ENCODE peak calls at places on chromosomes 16 and 17, in nine cellular contexts. One of them, this sample, is unnamed.

GRCh38 chr17:14744716-14745115 is 443.8 kb downstream of the HS3ST3B1 start:
- DNase-seq in effector memory CD4-positive, alpha-beta T cell: no peak
- DNase-seq in mucosa of descending colon: no peak
- DNase-seq in endothelial cell of umbilical vein: no peak
- DNase-seq in CD4-positive, CD25-positive, alpha-beta regulatory T cell: no peak
- DNase-seq in psoas muscle: no peak
- DNase-seq in heart right ventricle: no peak
- DNase-seq in Caco-2: no peak
- DNase-seq in stomach: no peak
- DNase-seq in this sample: no peak

GRCh38 chr17:31695456-31696090 is 163.5 kb downstream of the COPRS start:
- DNase-seq in mucosa of descending colon: no peak
- DNase-seq in effector memory CD4-positive, alpha-beta T cell: no peak
- DNase-seq in heart right ventricle: no peak
- DNase-seq in CD4-positive, CD25-positive, alpha-beta regulatory T cell: no peak
- DNase-seq in Caco-2: no peak
- DNase-seq in psoas muscle: peak; percentile 56
- DNase-seq in stomach: no peak
- DNase-seq in endothelial cell of umbilical vein: no peak
- DNase-seq in this sample: no peak

GRCh38 chr17:41392278-41392677 is 5.1 kb downstream of the KRT31 start:
- DNase-seq in mucosa of descending colon: no peak
- DNase-seq in psoas muscle: no peak
- DNase-seq in CD4-positive, CD25-positive, alpha-beta regulatory T cell: no peak
- DNase-seq in Caco-2: no peak
- DNase-seq in endothelial cell of umbilical vein: no peak
- DNase-seq in stomach: no peak
- DNase-seq in effector memory CD4-positive, alpha-beta T cell: no peak
- DNase-seq in heart right ventricle: no peak
- DNase-seq in this sample: no peak

GRCh38 chr16:72264776-72265175 is 92.8 kb upstream of the PMFBP1 start:
- DNase-seq in mucosa of descending colon: no peak
- DNase-seq in psoas muscle: no peak
- DNase-seq in stomach: no peak
- DNase-seq in endothelial cell of umbilical vein: no peak
- DNase-seq in effector memory CD4-positive, alpha-beta T cell: no peak
- DNase-seq in heart right ventricle: no peak
- DNase-seq in Caco-2: no peak
- DNase-seq in CD4-positive, CD25-positive, alpha-beta regulatory T cell: no peak
- DNase-seq in this sample: no peak

GRCh38 chr17:45248132-45248936 is 13.6 kb downstream of the SPATA32 start:
- DNase-seq in CD4-positive, CD25-positive, alpha-beta regulatory T cell: peak; percentile 79
- DNase-seq in endothelial cell of umbilical vein: no peak
- DNase-seq in psoas muscle: no peak
- DNase-seq in Caco-2: peak; percentile 73
- DNase-seq in heart right ventricle: no peak
- DNase-seq in stomach: peak; percentile 76
- DNase-seq in mucosa of descending colon: peak; percentile 84
- DNase-seq in effector memory CD4-positive, alpha-beta T cell: peak; percentile 79
- DNase-seq in this sample: no peak

GRCh38 chr17:44688675-44689491 is 693 bp downstream of the CCDC43 start:
- DNase-seq in CD4-positive, CD25-positive, alpha-beta regulatory T cell: no peak
- DNase-seq in stomach: no peak
- DNase-seq in heart right ventricle: no peak
- DNase-seq in psoas muscle: no peak
- DNase-seq in endothelial cell of umbilical vein: peak; percentile 4
- DNase-seq in Caco-2: no peak
- DNase-seq in effector memory CD4-positive, alpha-beta T cell: no peak
- DNase-seq in mucosa of descending colon: no peak
- DNase-seq in this sample: no peak

GRCh38 chr17:44543905-44544523 is 13.3 kb upstream of the FZD2 start:
- DNase-seq in heart right ventricle: no peak
- DNase-seq in Caco-2: no peak
- DNase-seq in endothelial cell of umbilical vein: no peak
- DNase-seq in CD4-positive, CD25-positive, alpha-beta regulatory T cell: no peak
- DNase-seq in mucosa of descending colon: no peak
- DNase-seq in psoas muscle: no peak
- DNase-seq in effector memory CD4-positive, alpha-beta T cell: no peak
- DNase-seq in stomach: no peak
- DNase-seq in this sample: no peak

GRCh38 chr17:64250211-64250835 is 12.7 kb downstream of the TEX2 start:
- DNase-seq in effector memory CD4-positive, alpha-beta T cell: no peak
- DNase-seq in Caco-2: no peak
- DNase-seq in psoas muscle: no peak
- DNase-seq in CD4-positive, CD25-positive, alpha-beta regulatory T cell: no peak
- DNase-seq in mucosa of descending colon: no peak
- DNase-seq in heart right ventricle: no peak
- DNase-seq in endothelial cell of umbilical vein: no peak
- DNase-seq in stomach: no peak
- DNase-seq in this sample: no peak

GRCh38 chr17:50301891-50302584 is 27.8 kb downstream of the TMEM92 start:
- DNase-seq in heart right ventricle: no peak
- DNase-seq in Caco-2: no peak
- DNase-seq in psoas muscle: no peak
- DNase-seq in stomach: peak; percentile 79
- DNase-seq in mucosa of descending colon: no peak
- DNase-seq in CD4-positive, CD25-positive, alpha-beta regulatory T cell: no peak
- DNase-seq in effector memory CD4-positive, alpha-beta T cell: no peak
- DNase-seq in endothelial cell of umbilical vein: no peak
- DNase-seq in this sample: no peak

GRCh38 chr16:67758006-67758405 is 38.9 kb upstream of the GFOD2 start:
- DNase-seq in stomach: no peak
- DNase-seq in heart right ventricle: no peak
- DNase-seq in endothelial cell of umbilical vein: no peak
- DNase-seq in CD4-positive, CD25-positive, alpha-beta regulatory T cell: no peak
- DNase-seq in Caco-2: no peak
- DNase-seq in mucosa of descending colon: no peak
- DNase-seq in effector memory CD4-positive, alpha-beta T cell: no peak
- DNase-seq in psoas muscle: no peak
- DNase-seq in this sample: no peak

GRCh38 chr17:37310940-37311339 is 64.8 kb upstream of the C17orf78 start:
- DNase-seq in effector memory CD4-positive, alpha-beta T cell: no peak
- DNase-seq in mucosa of descending colon: no peak
- DNase-seq in stomach: no peak
- DNase-seq in endothelial cell of umbilical vein: no peak
- DNase-seq in Caco-2: no peak
- DNase-seq in heart right ventricle: no peak
- DNase-seq in psoas muscle: no peak
- DNase-seq in CD4-positive, CD25-positive, alpha-beta regulatory T cell: no peak
- DNase-seq in this sample: no peak

GRCh38 chr16:16073884-16074781 is 124.7 kb downstream of the ABCC1 start:
- DNase-seq in Caco-2: peak; percentile 86
- DNase-seq in psoas muscle: no peak
- DNase-seq in heart right ventricle: no peak
- DNase-seq in mucosa of descending colon: no peak
- DNase-seq in effector memory CD4-positive, alpha-beta T cell: no peak
- DNase-seq in endothelial cell of umbilical vein: no peak
- DNase-seq in stomach: peak; percentile 34
- DNase-seq in CD4-positive, CD25-positive, alpha-beta regulatory T cell: no peak
- DNase-seq in this sample: no peak

GRCh38 chr17:65260626-65261025 is 123.5 kb downstream of the RGS9 start:
- DNase-seq in Caco-2: no peak
- DNase-seq in psoas muscle: no peak
- DNase-seq in stomach: no peak
- DNase-seq in mucosa of descending colon: no peak
- DNase-seq in heart right ventricle: no peak
- DNase-seq in endothelial cell of umbilical vein: no peak
- DNase-seq in effector memory CD4-positive, alpha-beta T cell: no peak
- DNase-seq in CD4-positive, CD25-positive, alpha-beta regulatory T cell: no peak
- DNase-seq in this sample: no peak

GRCh38 chr16:11155284-11155806 is 100.7 kb downstream of the SOCS1 start:
- DNase-seq in stomach: no peak
- DNase-seq in CD4-positive, CD25-positive, alpha-beta regulatory T cell: no peak
- DNase-seq in psoas muscle: no peak
- DNase-seq in heart right ventricle: no peak
- DNase-seq in mucosa of descending colon: no peak
- DNase-seq in Caco-2: no peak
- DNase-seq in effector memory CD4-positive, alpha-beta T cell: no peak
- DNase-seq in endothelial cell of umbilical vein: no peak
- DNase-seq in this sample: no peak

DNA sequence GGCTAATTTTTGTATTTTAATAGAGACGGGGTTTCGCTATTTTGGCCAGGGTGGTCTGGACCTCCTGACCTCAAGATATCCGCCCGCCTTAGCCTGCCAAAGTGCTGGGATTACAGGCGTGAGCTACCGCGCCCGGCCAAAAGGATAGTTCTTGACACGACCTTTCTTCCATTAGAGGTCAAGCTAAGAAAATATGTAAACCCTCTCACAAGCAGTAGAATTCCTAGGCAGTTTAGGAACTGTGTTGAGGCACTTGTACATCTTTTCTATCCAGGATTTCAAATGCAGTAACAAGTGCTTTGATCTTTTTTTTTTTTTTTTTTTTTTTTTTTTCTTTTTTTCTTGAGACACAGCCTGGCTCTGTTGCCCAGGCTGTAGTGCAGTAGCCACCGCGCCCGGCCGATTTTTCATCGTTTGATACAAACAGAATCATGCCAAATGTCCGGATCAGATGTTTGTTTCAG is 1.4 kb upstream of the ARL6IP1 start:
- DNase-seq in CD4-positive, CD25-positive, alpha-beta regulatory T cell: no peak
- DNase-seq in effector memory CD4-positive, alpha-beta T cell: no peak
- DNase-seq in Caco-2: no peak
- DNase-seq in heart right ventricle: no peak
- DNase-seq in endothelial cell of umbilical vein: no peak
- DNase-seq in stomach: no peak
- DNase-seq in psoas muscle: no peak
- DNase-seq in mucosa of descending colon: no peak
- DNase-seq in this sample: no peak
- H3K4me1 ChIP-seq in CD4-positive, CD25-positive, alpha-beta regulatory T cell: peaks cover 63% of the 10 kb centered on the region
- H3K4me1 ChIP-seq in effector memory CD4-positive, alpha-beta T cell: peaks cover 10% of the 10 kb centered on the region
- H3K4me1 ChIP-seq in Caco-2: peaks cover 16% of the 10 kb centered on the region
- H3K4me1 ChIP-seq in heart right ventricle: peaks cover 18% of the 10 kb centered on the region
- H3K4me1 ChIP-seq in endothelial cell of umbilical vein: peaks cover 49% of the 10 kb centered on the region
- H3K4me1 ChIP-seq in stomach: peaks cover 53% of the 10 kb centered on the region
- H3K4me1 ChIP-seq in psoas muscle: peaks cover 45% of the 10 kb centered on the region
- H3K4me1 ChIP-seq in mucosa of descending colon: peaks cover 12% of the 10 kb centered on the region
- H3K4me1 ChIP-seq in this sample: no peaks in the 10 kb centered on the region

GRCh38 chr16:84607061-84607460 is 10.8 kb downstream of the COTL1 start:
- DNase-seq in heart right ventricle: no peak
- DNase-seq in effector memory CD4-positive, alpha-beta T cell: no peak
- DNase-seq in CD4-positive, CD25-positive, alpha-beta regulatory T cell: no peak
- DNase-seq in stomach: no peak
- DNase-seq in Caco-2: no peak
- DNase-seq in endothelial cell of umbilical vein: no peak
- DNase-seq in psoas muscle: no peak
- DNase-seq in mucosa of descending colon: no peak
- DNase-seq in this sample: no peak

GRCh38 chr16:84610385-84610784 is 7.5 kb downstream of the COTL1 start:
- DNase-seq in endothelial cell of umbilical vein: no peak
- DNase-seq in heart right ventricle: no peak
- DNase-seq in stomach: no peak
- DNase-seq in psoas muscle: no peak
- DNase-seq in Caco-2: no peak
- DNase-seq in mucosa of descending colon: no peak
- DNase-seq in effector memory CD4-positive, alpha-beta T cell: no peak
- DNase-seq in CD4-positive, CD25-positive, alpha-beta regulatory T cell: no peak
- DNase-seq in this sample: no peak

GRCh38 chr16:84606081-84606875 is 11.6 kb downstream of the COTL1 start:
- DNase-seq in heart right ventricle: no peak
- DNase-seq in endothelial cell of umbilical vein: no peak
- DNase-seq in stomach: no peak
- DNase-seq in effector memory CD4-positive, alpha-beta T cell: no peak
- DNase-seq in mucosa of descending colon: no peak
- DNase-seq in psoas muscle: no peak
- DNase-seq in Caco-2: no peak
- DNase-seq in CD4-positive, CD25-positive, alpha-beta regulatory T cell: no peak
- DNase-seq in this sample: no peak

GRCh38 chr16:84607694-84608093 is 10.2 kb downstream of the COTL1 start:
- DNase-seq in mucosa of descending colon: no peak
- DNase-seq in endothelial cell of umbilical vein: no peak
- DNase-seq in Caco-2: no peak
- DNase-seq in CD4-positive, CD25-positive, alpha-beta regulatory T cell: no peak
- DNase-seq in psoas muscle: no peak
- DNase-seq in effector memory CD4-positive, alpha-beta T cell: no peak
- DNase-seq in heart right ventricle: no peak
- DNase-seq in stomach: no peak
- DNase-seq in this sample: no peak

DNA sequence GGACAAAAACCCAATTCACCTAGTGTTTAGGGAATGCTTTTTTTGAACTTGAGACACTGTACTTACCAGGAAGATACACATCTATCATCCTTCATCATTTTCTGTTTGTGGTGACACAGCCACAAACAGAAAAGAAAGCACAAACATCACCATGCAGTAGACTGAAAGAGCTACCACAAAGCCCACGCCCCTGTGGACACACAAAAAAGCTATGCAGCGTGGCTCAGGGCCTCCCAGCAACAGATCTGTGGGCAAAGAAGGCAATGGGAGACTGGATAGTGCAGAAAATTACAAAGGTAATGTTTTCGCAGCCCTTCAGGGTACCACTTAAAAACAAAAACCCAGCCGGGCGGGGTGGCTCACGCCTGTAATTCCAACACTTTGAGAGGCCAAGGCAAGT is 9.6 kb downstream of the COTL1 start:
- DNase-seq in psoas muscle: no peak
- DNase-seq in stomach: no peak
- DNase-seq in effector memory CD4-positive, alpha-beta T cell: no peak
- DNase-seq in Caco-2: no peak
- DNase-seq in mucosa of descending colon: no peak
- DNase-seq in CD4-positive, CD25-positive, alpha-beta regulatory T cell: no peak
- DNase-seq in endothelial cell of umbilical vein: no peak
- DNase-seq in heart right ventricle: no peak
- DNase-seq in this sample: no peak
- H3K4me3 ChIP-seq in psoas muscle: no peak overlapping the region
- H3K4me3 ChIP-seq in stomach: no peak overlapping the region
- H3K4me3 ChIP-seq in effector memory CD4-positive, alpha-beta T cell: peak overlapping the region; percentile 20
- H3K4me3 ChIP-seq in Caco-2: no peak overlapping the region
- H3K4me3 ChIP-seq in mucosa of descending colon: no peak overlapping the region
- H3K4me3 ChIP-seq in CD4-positive, CD25-positive, alpha-beta regulatory T cell: peak overlapping the region; percentile 73
- H3K4me3 ChIP-seq in endothelial cell of umbilical vein: no peak overlapping the region
- H3K4me3 ChIP-seq in heart right ventricle: no peak overlapping the region
- H3K4me3 ChIP-seq in this sample: no peak overlapping the region

GRCh38 chr16:83310816-83311215 is 497.0 kb upstream of the HSBP1 start:
- DNase-seq in psoas muscle: no peak
- DNase-seq in stomach: no peak
- DNase-seq in CD4-positive, CD25-positive, alpha-beta regulatory T cell: no peak
- DNase-seq in mucosa of descending colon: no peak
- DNase-seq in effector memory CD4-positive, alpha-beta T cell: no peak
- DNase-seq in endothelial cell of umbilical vein: no peak
- DNase-seq in Caco-2: no peak
- DNase-seq in heart right ventricle: no peak
- DNase-seq in this sample: no peak
- H3K4me1 ChIP-seq in psoas muscle: peaks cover 22% of the 10 kb centered on the region
- H3K4me1 ChIP-seq in stomach: no peaks in the 10 kb centered on the region
- H3K4me1 ChIP-seq in CD4-positive, CD25-positive, alpha-beta regulatory T cell: no peaks in the 10 kb centered on the region
- H3K4me1 ChIP-seq in mucosa of descending colon: no peaks in the 10 kb centered on the region
- H3K4me1 ChIP-seq in effector memory CD4-positive, alpha-beta T cell: no peaks in the 10 kb centered on the region
- H3K4me1 ChIP-seq in endothelial cell of umbilical vein: peaks cover 19% of the 10 kb centered on the region
- H3K4me1 ChIP-seq in Caco-2: no peaks in the 10 kb centered on the region
- H3K4me1 ChIP-seq in heart right ventricle: no peaks in the 10 kb centered on the region
- H3K4me1 ChIP-seq in this sample: no peaks in the 10 kb centered on the region

DNA sequence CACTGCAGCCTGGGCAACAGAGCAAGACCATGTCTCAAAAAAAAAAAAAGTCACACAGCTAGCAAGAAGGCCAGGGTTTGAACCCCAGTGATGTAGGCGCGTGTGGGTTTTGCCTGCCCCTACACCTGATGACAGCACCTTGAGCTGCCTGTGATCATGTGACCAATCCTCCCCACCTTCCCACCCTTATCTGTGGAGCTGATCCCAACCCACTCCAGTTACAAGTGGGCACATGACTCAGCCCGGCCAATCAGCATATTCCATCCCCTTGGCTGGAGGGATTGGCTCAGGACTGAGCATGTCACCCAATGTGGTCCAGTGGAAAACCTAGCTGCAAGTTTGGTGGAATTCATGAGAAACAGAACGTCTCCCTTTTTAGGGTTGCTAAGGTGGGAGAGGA is 6.6 kb downstream of the TMEM114 start:
- DNase-seq in heart right ventricle: no peak
- DNase-seq in Caco-2: peak; percentile 54
- DNase-seq in mucosa of descending colon: no peak
- DNase-seq in stomach: no peak
- DNase-seq in psoas muscle: no peak
- DNase-seq in effector memory CD4-positive, alpha-beta T cell: no peak
- DNase-seq in CD4-positive, CD25-positive, alpha-beta regulatory T cell: no peak
- DNase-seq in endothelial cell of umbilical vein: no peak
- DNase-seq in this sample: no peak
- H3K4me3 ChIP-seq in heart right ventricle: no peak overlapping the region
- H3K4me3 ChIP-seq in Caco-2: no peak overlapping the region
- H3K4me3 ChIP-seq in mucosa of descending colon: no peak overlapping the region
- H3K4me3 ChIP-seq in stomach: no peak overlapping the region
- H3K4me3 ChIP-seq in psoas muscle: no peak overlapping the region
- H3K4me3 ChIP-seq in effector memory CD4-positive, alpha-beta T cell: no peak overlapping the region
- H3K4me3 ChIP-seq in CD4-positive, CD25-positive, alpha-beta regulatory T cell: no peak overlapping the region
- H3K4me3 ChIP-seq in endothelial cell of umbilical vein: no peak overlapping the region
- H3K4me3 ChIP-seq in this sample: no peak overlapping the region

This sample was measured in iPS DF 6.9.